ENCODE peak calls at places on chromosomes 2 and 18, in seven cellular contexts. X, H, Q, I, Y, O and G are unnamed samples.

GRCh38 chr2:112181571-112182290 is 43.5 kb downstream of the FBLN7 start:
- DNase-seq in X (no peak), H (no peak), Q (no peak), I (no peak), Y (no peak), O (no peak), G (no peak)

GRCh38 chr2:226733189-226733858 is 66.3 kb downstream of the IRS1 start:
- DNase-seq in X (no peak), H (no peak), Q (peak; percentile 67), I (no peak), Y (peak; percentile 70), O (no peak), G (no peak)

GRCh38 chr2:197805598-197806316 is 1.4 kb downstream of the PLCL1 start:
- DNase-seq in X (no peak), H (no peak), Q (no peak), I (no peak), Y (no peak), O (no peak), G (no peak)

GRCh38 chr2:149488719-149489440 is 98.7 kb downstream of the MMADHC start:
- DNase-seq in X (no peak), H (no peak), Q (no peak), I (no peak), Y (no peak), O (no peak), G (no peak)

GRCh38 chr18:49524349-49524748 is 37.3 kb upstream of the C18orf32 start:
- DNase-seq in X (no peak), H (no peak), Q (no peak), I (no peak), Y (no peak), O (no peak), G (no peak)

GRCh38 chr18:58493070-58493469 is 135.8 kb downstream of the ALPK2 start:
- DNase-seq in X (no peak), H (no peak), Q (no peak), I (no peak), Y (no peak), O (no peak), G (no peak)

GRCh38 chr18:45456076-45457066 is 158.9 kb upstream of the SLC14A2 start:
- DNase-seq in X (no peak), H (no peak), Q (no peak), I (no peak), Y (no peak), O (no peak), G (no peak)

GRCh38 chr18:54480616-54481015 is 110.4 kb upstream of the DYNAP start:
- DNase-seq in X (no peak), H (no peak), Q (no peak), I (no peak), Y (no peak), O (peak; percentile 83), G (no peak)

GRCh38 chr18:73124165-73124564 is 256.4 kb upstream of the NETO1 start:
- DNase-seq in X (no peak), H (no peak), Q (no peak), I (no peak), Y (no peak), O (no peak), G (no peak)

GRCh38 chr2:85753035-85753524 is 711 bp upstream of the ATOH8 start:
- DNase-seq in X (no peak), H (no peak), Q (no peak), I (no peak), Y (no peak), O (peak; percentile 66), G (no peak)

GRCh38 chr18:74163019-74163656 is 14.8 kb downstream of the TIMM21 start:
- DNase-seq in X (no peak), H (no peak), Q (no peak), I (no peak), Y (no peak), O (no peak), G (no peak)

GRCh38 chr2:146624429-146624828 is 1220.4 kb upstream of the ACVR2A start:
- DNase-seq in X (no peak), H (no peak), Q (no peak), I (no peak), Y (no peak), O (no peak), G (no peak)

GRCh38 chr2:31893093-31893492 is 117.7 kb downstream of the MEMO1 start:
- DNase-seq in X (no peak), H (no peak), Q (no peak), I (no peak), Y (no peak), O (peak; percentile 20), G (no peak)

GRCh38 chr2:8255448-8255800 is 426.4 kb upstream of the ID2 start:
- DNase-seq in X (no peak), H (no peak), Q (no peak), I (no peak), Y (no peak), O (no peak), G (peak; percentile 2)

GRCh38 chr2:12856934-12857660 is 140.4 kb downstream of the TRIB2 start:
- DNase-seq in X (no peak), H (peak; percentile 45), Q (peak; percentile 56), I (no peak), Y (no peak), O (no peak), G (peak; percentile 62)

GRCh38 chr18:79720359-79720733 is 40.7 kb downstream of the CTDP1 start:
- DNase-seq in X (no peak), H (no peak), Q (no peak), I (no peak), Y (peak; percentile 10), O (no peak), G (no peak)

GRCh38 chr2:227147023-227147422 is 17.0 kb downstream of the COL4A4 start:
- DNase-seq in X (no peak), H (no peak), Q (peak; percentile 25), I (no peak), Y (no peak), O (no peak), G (no peak)

GRCh38 chr2:101736861-101737291 is 39.4 kb downstream of the MAP4K4 start:
- DNase-seq in X (no peak), H (no peak), Q (peak; percentile 82), I (no peak), Y (no peak), O (no peak), G (peak; percentile 87)

DNA sequence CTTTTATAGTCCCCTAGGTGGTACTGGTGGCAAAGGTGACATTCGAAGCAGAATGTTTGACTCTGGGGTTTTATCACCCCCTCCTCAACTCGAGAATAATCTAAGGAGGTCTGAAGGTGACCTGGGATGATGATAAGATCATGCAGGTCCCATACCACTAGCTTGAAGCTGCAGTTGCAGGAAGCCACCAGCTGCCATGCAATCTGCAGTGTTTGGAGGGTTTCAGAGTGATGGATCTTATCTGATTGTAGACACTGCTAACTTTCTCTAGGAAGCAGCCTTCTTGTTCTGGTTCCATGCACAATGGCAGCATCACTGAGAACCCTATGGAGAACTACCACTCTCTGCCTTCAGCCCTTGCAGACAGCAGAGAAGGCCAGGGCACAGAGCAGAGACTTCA is 59.4 kb upstream of the LRPPRC start:
- DNase-seq in X (no peak), H (no peak), Q (no peak), I (no peak), Y (no peak), O (no peak), G (no peak)
- TF ChIP-seq CTCF in X (no peak), H (no peak), Q (no peak), I (no peak), Y (no peak), O (no peak), G (no peak)

GRCh38 chr2:10810175-10811161 is 2.1 kb downstream of the PDIA6 start:
- DNase-seq in X (no peak), H (no peak), Q (peak; percentile 42), I (no peak), Y (no peak), O (no peak), G (peak; percentile 60)
- H3K4me3 ChIP-seq in X (peak overlapping the region; percentile 94), H (peak overlapping the region; percentile 80), Q (peak overlapping the region; percentile 87), I (peak overlapping the region; percentile 87), Y (peak overlapping the region; percentile 85), O (peak overlapping the region; percentile 91), G (peak overlapping the region; percentile 81)

DNA sequence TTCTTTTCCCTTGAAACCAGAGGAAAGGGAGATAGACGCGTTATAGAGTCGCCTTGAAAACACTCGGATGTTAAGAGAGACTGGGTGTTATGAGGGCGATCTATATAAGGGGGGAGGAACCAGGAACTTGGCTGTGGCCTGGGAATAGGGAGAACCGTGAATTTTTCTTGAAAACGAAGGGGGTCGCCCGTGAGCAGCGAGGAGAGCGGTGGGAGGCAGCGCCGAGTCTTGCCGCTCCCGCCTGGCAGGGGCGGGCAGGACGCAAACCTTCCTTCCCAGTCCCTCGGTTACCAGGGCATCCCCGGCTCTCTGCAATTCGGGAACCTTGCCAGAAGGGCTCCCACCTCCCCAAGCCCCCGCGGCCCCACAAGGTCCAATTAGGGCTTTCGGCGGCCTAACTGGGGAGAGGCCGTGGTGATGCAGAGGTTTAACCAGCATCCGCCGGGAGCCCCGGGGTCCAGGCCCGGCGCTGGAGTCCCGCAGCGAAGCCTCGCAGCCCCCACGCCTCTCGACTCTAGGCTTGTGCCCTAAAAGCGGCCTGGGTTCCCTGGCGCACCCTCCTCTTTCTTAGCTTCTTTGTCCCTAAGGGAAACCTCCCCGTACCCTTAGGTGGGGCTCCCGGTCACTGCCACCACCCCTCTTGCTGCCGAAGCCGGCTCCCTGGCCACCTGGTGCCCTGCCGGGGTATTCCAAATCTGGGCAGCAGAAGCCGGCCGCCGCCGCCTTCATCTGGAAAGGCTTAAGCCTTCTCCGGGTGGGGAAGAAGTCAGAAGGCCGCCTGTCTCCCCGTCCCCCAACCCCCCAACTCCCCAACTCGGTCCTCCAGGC is 708 bp upstream of the FHOD3 start:
- DNase-seq in X (no peak), H (peak; percentile 50), Q (peak; percentile 64), I (peak; percentile 40), Y (peak; percentile 74), O (peak; percentile 88), G (peak; percentile 62)
- TF ChIP-seq CTCF in X (no peak), H (peak; percentile 60), Q (peak; percentile 54), I (peak; percentile 21), Y (peak; percentile 46), O (peak; percentile 62), G (peak; percentile 31)

GRCh38 chr18:53426656-53427055 is 797.8 kb downstream of the MBD2 start:
- DNase-seq in X (no peak), H (no peak), Q (no peak), I (no peak), Y (no peak), O (peak; percentile 19), G (no peak)
- H3K4me3 ChIP-seq in X (no peak overlapping the region), H (no peak overlapping the region), Q (no peak overlapping the region), I (no peak overlapping the region), Y (no peak overlapping the region), O (no peak overlapping the region), G (no peak overlapping the region)

DNA sequence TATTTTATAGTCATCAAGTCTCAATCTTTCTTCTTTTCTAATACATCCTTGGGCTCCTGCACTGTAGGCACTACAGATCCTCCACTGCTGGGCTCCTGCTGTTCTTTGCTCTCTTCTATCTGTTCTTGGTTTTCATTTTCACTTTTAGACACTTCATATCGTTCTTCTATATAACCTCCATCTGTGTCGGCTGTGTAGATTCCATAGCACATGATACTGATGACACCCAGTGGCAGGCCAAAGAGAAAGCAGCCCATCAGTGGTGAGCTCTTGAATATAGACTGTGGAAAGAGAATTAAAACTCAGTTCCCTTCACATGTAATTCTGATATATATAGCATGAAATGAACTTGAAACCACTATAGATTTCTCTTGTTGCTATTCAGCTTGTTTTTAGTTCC is 38.0 kb downstream of the TMX3 start:
- DNase-seq in X (no peak), H (no peak), Q (peak; percentile 39), I (no peak), Y (no peak), O (no peak), G (peak; percentile 60)
- TF ChIP-seq CTCF in X (no peak), H (peak; percentile 50), Q (peak; percentile 28), I (no peak), Y (no peak), O (peak; percentile 13), G (peak; percentile 31)